ENCODE peak calls at places on chromosomes 4 and X, in eight cellular contexts. T is glutamatergic neuron, C is fibroblast of lung, H is GM23338, Y is neural crest cell, J is GM20000, I is nephron progenitor cell, L is neural progenitor cell. F is an unnamed sample.

GRCh38 chr4:99027304-99027703 is 31.8 kb downstream of the METAP1 start:
- DNase-seq in T (no peak), C (no peak), H (no peak), Y (no peak), J (no peak), I (no peak), L (no peak), F (no peak)

GRCh38 chrX:108732630-108733321 is 3.6 kb downstream of the IRS4 start:
- DNase-seq in T (peak), C (no peak), H (peak), Y (peak), J (peak), I (peak), L (peak), F (no peak)

GRCh38 chrX:136963973-136964372 is 69.8 kb downstream of the GPR101 start:
- DNase-seq in T (no peak), C (no peak), H (no peak), Y (no peak), J (no peak), I (no peak), L (no peak), F (no peak)

GRCh38 chrX:69503228-69503834 is 795 bp upstream of the NALF2 start:
- DNase-seq in T (peak), C (peak), H (peak), Y (no peak), J (no peak), I (no peak), L (no peak), F (no peak)

GRCh38 chr4:84177831-84178230 is 321.3 kb downstream of the NKX6-1 start:
- DNase-seq in T (no peak), C (no peak), H (no peak), Y (no peak), J (no peak), I (no peak), L (no peak), F (no peak)

GRCh38 chrX:119685225-119686066 is 7.5 kb downstream of the SEPTIN6 start:
- DNase-seq in T (no peak), C (no peak), H (no peak), Y (no peak), J (no peak), I (no peak), L (no peak), F (no peak)

GRCh38 chr4:110675406-110675805 is 52.5 kb upstream of the PITX2 start:
- DNase-seq in T (no peak), C (no peak), H (no peak), Y (no peak), J (no peak), I (no peak), L (no peak), F (no peak)

GRCh38 chr4:123787710-123788109 is 391.1 kb downstream of the SPRY1 start:
- DNase-seq in T (no peak), C (no peak), H (no peak), Y (no peak), J (no peak), I (no peak), L (no peak), F (no peak)

GRCh38 chrX:125090046-125090445 is 229.6 kb upstream of the TEX13C start:
- DNase-seq in T (no peak), C (no peak), H (no peak), Y (no peak), J (no peak), I (no peak), L (no peak), F (no peak)

GRCh38 chrX:151984328-151984727 is 9.9 kb upstream of the GABRE start:
- DNase-seq in T (no peak), C (peak), H (no peak), Y (no peak), J (no peak), I (no peak), L (no peak), F (no peak)

GRCh38 chr4:174012135-174012923 is 271.1 kb downstream of the FBXO8 start:
- DNase-seq in T (no peak), C (no peak), H (no peak), Y (no peak), J (no peak), I (no peak), L (no peak), F (no peak)

GRCh38 chrX:64977830-64978229 is 1.6 kb upstream of the ZC4H2 start:
- DNase-seq in T (no peak), C (no peak), H (no peak), Y (no peak), J (no peak), I (no peak), L (no peak), F (no peak)

GRCh38 chrX:95754411-95754810 is 930.2 kb upstream of the DIAPH2 start:
- DNase-seq in T (no peak), C (peak), H (no peak), Y (no peak), J (no peak), I (no peak), L (no peak), F (no peak)

GRCh38 chrX:44975666-44976263 is 102.8 kb downstream of the KDM6A start:
- DNase-seq in T (no peak), C (no peak), H (no peak), Y (no peak), J (no peak), I (no peak), L (no peak), F (no peak)

GRCh38 chrX:51614353-51614752 is 4.4 kb downstream of the CENPVL3 start:
- DNase-seq in T (no peak), C (peak), H (peak), Y (peak), J (peak), I (no peak), L (peak), F (no peak)

GRCh38 chrX:115939636-115940160 is 230.8 kb upstream of the AGTR2 start:
- DNase-seq in T (no peak), C (no peak), H (no peak), Y (no peak), J (no peak), I (no peak), L (no peak), F (no peak)

GRCh38 chr4:74109894-74110605 is 11.1 kb upstream of the CXCL2 start:
- DNase-seq in T (no peak), C (peak), H (no peak), Y (no peak), J (no peak), I (no peak), L (no peak), F (no peak)

GRCh38 chrX:77431227-77431626 is 16.0 kb upstream of the FGF16 start:
- DNase-seq in T (peak), C (peak), H (peak), Y (no peak), J (no peak), I (no peak), L (no peak), F (no peak)

GRCh38 chr4:138235419-138235952 is 6.7 kb downstream of the SLC7A11 start:
- DNase-seq in T (no peak), C (peak), H (no peak), Y (no peak), J (no peak), I (no peak), L (no peak), F (no peak)

GRCh38 chr4:40409835-40410234 is 74.7 kb downstream of the CHRNA9 start:
- DNase-seq in T (no peak), C (peak), H (no peak), Y (no peak), J (no peak), I (no peak), L (no peak), F (no peak)

GRCh38 chr4:152094851-152095700 is 334.3 kb upstream of the GATB start:
- DNase-seq in T (no peak), C (peak), H (no peak), Y (no peak), J (no peak), I (no peak), L (no peak), F (no peak)

GRCh38 chrX:43139645-43140044 is 361.7 kb upstream of the PPP1R2C start:
- DNase-seq in T (no peak), C (no peak), H (no peak), Y (no peak), J (no peak), I (no peak), L (no peak), F (no peak)

GRCh38 chr4:184632842-184633241 is 16.4 kb downstream of the CASP3 start:
- DNase-seq in T (no peak), C (no peak), H (no peak), Y (no peak), J (no peak), I (no peak), L (no peak), F (no peak)
- TF ChIP-seq CTCF in T (no peak), C (no peak), H (no peak), Y (no peak), J (no peak), I (no peak), L (no peak), F (no peak)

DNA sequence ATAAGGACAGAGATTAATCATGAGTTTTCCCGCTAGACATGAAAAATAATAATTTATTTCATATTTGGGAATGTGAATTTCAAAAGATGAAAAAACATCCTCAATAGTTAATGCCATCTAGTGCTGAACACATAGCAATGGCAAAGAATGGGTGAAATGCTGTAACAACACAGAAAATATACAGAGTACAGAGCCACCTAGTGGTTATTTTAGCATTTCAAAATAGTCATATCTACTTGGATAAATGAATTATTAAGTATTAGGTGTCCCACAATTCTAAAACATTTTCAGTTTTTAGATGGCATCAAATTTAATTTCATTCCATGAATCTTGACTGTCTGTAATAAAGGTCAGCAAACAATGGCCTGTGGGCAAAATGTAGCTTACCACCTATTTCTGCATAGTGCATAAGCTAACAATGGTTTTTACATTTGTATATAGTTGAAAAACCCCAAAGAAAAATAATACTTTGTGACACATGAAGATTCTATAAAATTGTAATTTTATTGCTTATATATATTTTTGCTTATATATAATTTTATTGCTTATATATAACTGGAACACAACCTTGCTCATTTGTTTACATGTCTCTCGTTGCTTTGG is 99.3 kb upstream of the FAM47C start:
- DNase-seq in T (no peak), C (peak), H (peak), Y (no peak), J (peak), I (no peak), L (peak), F (no peak)
- TF ChIP-seq CTCF in T (peak), C (peak), H (peak), Y (peak), J (no peak), I (peak), L (peak), F (no peak)

GRCh38 chr4:3511187-3511586 is 21.0 kb downstream of the LRPAP1 start:
- DNase-seq in T (no peak), C (no peak), H (no peak), Y (no peak), J (no peak), I (no peak), L (no peak), F (no peak)

GRCh38 chr4:3512719-3513118 is 19.5 kb downstream of the LRPAP1 start:
- DNase-seq in T (no peak), C (no peak), H (no peak), Y (no peak), J (no peak), I (no peak), L (no peak), F (no peak)

GRCh38 chr4:3508542-3508941 is 23.7 kb downstream of the LRPAP1 start:
- DNase-seq in T (no peak), C (no peak), H (no peak), Y (no peak), J (no peak), I (no peak), L (no peak), F (no peak)

GRCh38 chr4:3512279-3512678 is 19.9 kb downstream of the LRPAP1 start:
- DNase-seq in T (peak), C (no peak), H (no peak), Y (no peak), J (no peak), I (no peak), L (no peak), F (no peak)

GRCh38 chr4:3510481-3510880 is 21.7 kb downstream of the LRPAP1 start:
- DNase-seq in T (no peak), C (no peak), H (no peak), Y (no peak), J (no peak), I (no peak), L (no peak), F (no peak)
- TF ChIP-seq CTCF in T (no peak), C (no peak), H (no peak), Y (no peak), J (no peak), I (no peak), L (no peak), F (no peak)

DNA sequence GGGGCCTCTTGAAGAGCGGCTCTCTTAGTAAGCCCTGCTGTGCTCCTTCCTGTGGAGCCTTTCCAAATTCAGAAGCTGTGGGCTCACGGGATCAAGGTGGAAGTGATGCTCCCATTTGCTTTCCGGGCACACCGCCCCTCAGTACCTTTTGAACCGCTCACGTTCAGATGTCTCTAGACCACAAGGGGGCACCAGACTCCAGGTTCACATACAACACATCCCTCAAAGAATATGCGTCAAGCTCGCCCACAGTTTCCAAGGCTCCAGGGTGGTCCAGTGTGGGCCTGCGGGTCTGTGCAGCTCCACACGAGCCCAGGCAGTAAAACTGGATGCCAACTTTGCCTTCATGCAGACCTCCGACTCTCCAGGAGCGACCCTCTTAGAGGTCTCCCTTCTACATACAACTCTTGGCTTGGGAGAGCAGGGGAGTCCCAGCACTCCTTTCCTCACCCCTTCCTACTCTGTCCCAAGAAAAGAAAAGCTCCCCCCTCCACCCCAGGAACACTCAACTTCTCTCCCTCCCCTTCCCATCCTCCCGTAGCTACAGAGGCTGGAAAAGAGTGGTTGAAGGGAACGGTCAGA is 11.0 kb downstream of the SUPT20HL1 start:
- DNase-seq in T (peak), C (peak), H (peak), Y (peak), J (peak), I (peak), L (peak), F (peak)
- TF ChIP-seq CTCF in T (peak), C (peak), H (peak), Y (peak), J (peak), I (peak), L (peak), F (no peak)

GRCh38 chr4:153649572-153649991 is 34.5 kb upstream of the TLR2 start:
- DNase-seq in T (no peak), C (peak), H (peak), Y (no peak), J (no peak), I (peak), L (peak), F (no peak)
- TF ChIP-seq CTCF in T (peak), C (peak), H (peak), Y (peak), J (no peak), I (peak), L (peak), F (no peak)

GRCh38 chrX:5233830-5234229 is 994.8 kb downstream of the NLGN4X start:
- DNase-seq in T (no peak), C (no peak), H (no peak), Y (no peak), J (no peak), I (no peak), L (no peak), F (no peak)

GRCh38 chrX:5236749-5237148 is 991.9 kb downstream of the NLGN4X start:
- DNase-seq in T (no peak), C (no peak), H (no peak), Y (no peak), J (no peak), I (no peak), L (no peak), F (no peak)

GRCh38 chrX:5236096-5236495 is 992.6 kb downstream of the NLGN4X start:
- DNase-seq in T (no peak), C (no peak), H (peak), Y (peak), J (no peak), I (no peak), L (peak), F (no peak)
- TF ChIP-seq CTCF in T (peak), C (no peak), H (peak), Y (peak), J (no peak), I (peak), L (peak), F (no peak)

GRCh38 chr4:153432971-153433752 is 33.0 kb upstream of the TMEM131L start:
- DNase-seq in T (peak), C (peak), H (peak), Y (no peak), J (peak), I (no peak), L (peak), F (no peak)
- TF ChIP-seq CTCF in T (no peak), C (peak), H (peak), Y (peak), J (peak), I (peak), L (peak), F (peak)